ENCODE peak calls at places on chromosomes 1 and 21, in four cellular contexts. G is neural progenitor cell, R is mesenchymal stem cell, K is GM23248. P is an unnamed sample.

GRCh38 chr1:165481820-165482532 is 37.0 kb upstream of the RXRG start:
- DNase-seq in K (peak; percentile 94), G (no peak), R (peak; percentile 89), P (peak; percentile 77)

GRCh38 chr1:198156745-198157240 is at the start of gene NEK7:
- DNase-seq in R (peak; percentile 90), K (peak; percentile 95), G (peak; percentile 89), P (peak; percentile 95)

GRCh38 chr1:22064751-22065402 is 12.4 kb downstream of the CDC42 start:
- DNase-seq in K (no peak), G (peak; percentile 21), R (no peak), P (peak; percentile 62)

GRCh38 chr1:39927538-39927937 is 25.8 kb upstream of the MYCL start:
- DNase-seq in G (no peak), R (no peak), K (peak; percentile 16), P (peak; percentile 10)

GRCh38 chr1:241579434-241579833 is 47.3 kb downstream of the KMO start:
- DNase-seq in G (no peak), K (no peak), R (no peak), P (no peak)

GRCh38 chr21:35316933-35317332 is 267.8 kb upstream of the RUNX1 start:
- DNase-seq in G (no peak), K (peak; percentile 35), R (peak; percentile 74), P (peak; percentile 22)

GRCh38 chr21:15423676-15424445 is 305.9 kb upstream of the USP25 start:
- DNase-seq in G (peak; percentile 74), K (no peak), R (no peak), P (no peak)

GRCh38 chr1:117599822-117600221 is 6.0 kb upstream of the TENT5C start:
- DNase-seq in G (no peak), K (no peak), R (no peak), P (no peak)

GRCh38 chr1:183137782-183138181 is 48.3 kb upstream of the LAMC2 start:
- DNase-seq in G (no peak), K (peak; percentile 78), R (no peak), P (peak; percentile 53)

GRCh38 chr1:90476994-90477393 is 240.1 kb downstream of the BARHL2 start:
- DNase-seq in G (peak; percentile 21), R (no peak), K (no peak), P (no peak)

GRCh38 chr21:36156815-36157670 is at the start of gene DOP1B:
- DNase-seq in R (no peak), K (peak; percentile 30), G (no peak), P (peak; percentile 37)

GRCh38 chr21:44086636-44087425 is 20.4 kb upstream of the PWP2 start:
- DNase-seq in R (no peak), G (no peak), K (no peak), P (no peak)

GRCh38 chr1:248752119-248752931 is 3.2 kb downstream of the LYPD8 start:
- DNase-seq in K (peak; percentile 10), R (no peak), G (peak; percentile 2), P (no peak)

GRCh38 chr1:58893257-58893869 is 109.5 kb upstream of the JUN start:
- DNase-seq in G (no peak), R (no peak), K (no peak), P (no peak)

GRCh38 chr1:43833013-43833412 is 100.6 kb upstream of the ARTN start:
- DNase-seq in R (no peak), G (no peak), K (no peak), P (no peak)

GRCh38 chr1:168689726-168690602 is 39.0 kb downstream of the DPT start:
- DNase-seq in G (no peak), K (peak; percentile 88), R (peak; percentile 47), P (no peak)

GRCh38 chr21:14977814-14978213 is 87.0 kb downstream of the NRIP1 start:
- DNase-seq in R (no peak), G (no peak), K (no peak), P (no peak)

GRCh38 chr1:229302740-229303139 is 31.8 kb downstream of the RAB4A start:
- DNase-seq in G (no peak), K (no peak), R (no peak), P (no peak)

GRCh38 chr1:169494343-169494742 is 8.6 kb upstream of the SLC19A2 start:
- DNase-seq in R (no peak), K (no peak), G (no peak), P (no peak)

GRCh38 chr1:30749691-30750583 is 7.6 kb downstream of the LAPTM5 start:
- DNase-seq in K (no peak), G (no peak), R (no peak), P (no peak)

GRCh38 chr1:22700121-22700520 is 10.5 kb upstream of the EPHB2 start:
- DNase-seq in K (no peak), G (no peak), R (no peak), P (no peak)

GRCh38 chr1:92480813-92481597 is 5.7 kb downstream of the GFI1 start:
- DNase-seq in R (peak; percentile 17), K (peak; percentile 6), G (peak; percentile 64), P (no peak)

GRCh38 chr1:22861764-22862440 is 110.8 kb downstream of the LACTBL1 start:
- DNase-seq in K (peak; percentile 86), G (peak; percentile 61), R (peak; percentile 89), P (peak; percentile 66)

GRCh38 chr21:41612674-41613250 is 104.8 kb upstream of the TMPRSS2 start:
- DNase-seq in R (peak; percentile 22), K (peak; percentile 98), G (peak; percentile 84), P (peak; percentile 97)

GRCh38 chr1:171081220-171081993 is 9.3 kb upstream of the FMO3 start:
- DNase-seq in R (peak; percentile 32), G (peak; percentile 23), K (peak; percentile 47), P (peak; percentile 84)

GRCh38 chr1:149846042-149846441 is 53.3 kb upstream of the BOLA1 start:
- DNase-seq in K (no peak), R (peak; percentile 2), G (peak; percentile 0), P (no peak)

DNA sequence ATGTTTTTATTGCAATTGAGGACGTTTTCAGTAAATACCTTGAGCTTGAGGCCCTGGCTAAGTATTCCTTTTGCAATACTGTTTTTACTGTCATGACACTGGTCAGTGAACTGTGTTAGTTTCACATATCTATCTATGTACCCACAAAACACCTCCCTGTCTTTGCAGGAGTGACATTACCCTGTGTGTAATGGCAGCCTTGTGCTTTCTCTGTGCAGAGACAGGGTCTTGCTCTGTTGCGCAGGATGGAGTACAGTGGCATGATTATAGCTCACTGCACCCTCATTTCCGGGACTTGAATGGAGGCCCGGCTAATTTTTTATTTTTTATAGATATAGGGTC is 8.9 kb downstream of the YBX1 start:
- DNase-seq in G (no peak), R (no peak), K (no peak), P (no peak)
- H3K4me1 ChIP-seq in G (peaks cover 26% of the 10 kb centered on the region), R (peaks cover 7% of the 10 kb centered on the region), K (peaks cover 41% of the 10 kb centered on the region), P (peaks cover 40% of the 10 kb centered on the region)

GRCh38 chr1:226495716-226496115 is 52.8 kb upstream of the STUM start:
- DNase-seq in R (no peak), K (no peak), G (no peak), P (no peak)
- H3K4me3 ChIP-seq in R (no peak overlapping the region), K (no peak overlapping the region), G (no peak overlapping the region), P (no peak overlapping the region)

DNA sequence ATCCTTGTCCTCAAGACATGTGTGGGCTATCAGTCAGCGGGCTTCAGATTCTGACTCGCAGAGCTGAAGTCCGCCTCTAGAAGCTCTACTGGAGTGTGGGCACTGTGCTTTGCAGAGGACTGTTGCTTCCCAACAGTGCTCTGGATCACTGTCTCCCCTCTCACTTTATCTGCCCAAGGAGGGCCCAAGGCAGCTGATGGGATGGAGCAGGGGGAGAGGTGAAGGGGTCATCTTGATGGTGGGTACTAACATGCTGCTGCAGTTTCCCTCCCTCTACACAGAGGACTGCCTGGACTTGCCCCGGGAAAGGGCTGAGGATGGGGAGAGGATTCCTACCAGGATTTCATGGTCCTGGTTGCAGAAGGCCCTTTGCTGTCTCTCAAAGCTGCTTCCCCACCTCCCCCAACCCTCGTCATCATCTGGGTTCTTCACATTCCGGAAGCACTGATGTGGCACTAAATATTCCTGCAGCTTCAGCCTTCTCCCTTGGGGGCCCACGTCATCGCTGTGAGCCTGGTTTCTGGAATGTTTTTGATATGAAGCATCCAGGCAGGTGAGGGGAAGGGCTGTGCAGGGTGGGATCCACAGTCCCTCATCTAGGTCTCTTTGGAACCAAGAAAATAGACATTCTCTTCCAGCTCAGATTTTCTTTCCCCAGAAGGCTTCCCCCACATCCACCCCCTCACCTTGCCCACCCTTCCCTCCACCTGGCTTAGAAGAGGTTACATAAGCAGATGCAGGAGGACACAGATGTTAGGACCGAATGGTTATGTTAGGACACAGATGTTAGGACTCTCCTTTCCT is 23.2 kb downstream of the NUAK2 start:
- DNase-seq in R (peak; percentile 96), K (peak; percentile 98), G (peak; percentile 83), P (peak; percentile 91)
- H3K9ac ChIP-seq in R (peak overlapping the region; percentile 64), K (peak overlapping the region; percentile 72), G (no peak overlapping the region), P (peak overlapping the region; percentile 60)

GRCh38 chr1:41361028-41361494 is at the start of gene FOXO6:
- DNase-seq in R (peak; percentile 98), G (peak; percentile 100), K (peak; percentile 100), P (peak; percentile 100)
- H3K4me1 ChIP-seq in R (peaks cover 42% of the 10 kb centered on the region), G (peaks cover 43% of the 10 kb centered on the region), K (no peaks in the 10 kb centered on the region), P (peaks cover 13% of the 10 kb centered on the region)

GRCh38 chr1:14733779-14734140 is 135.3 kb downstream of the KAZN start:
- DNase-seq in G (no peak), R (no peak), K (no peak), P (no peak)
- H3K4me3 ChIP-seq in G (no peak overlapping the region), R (no peak overlapping the region), K (no peak overlapping the region), P (peak overlapping the region; percentile 51)

DNA sequence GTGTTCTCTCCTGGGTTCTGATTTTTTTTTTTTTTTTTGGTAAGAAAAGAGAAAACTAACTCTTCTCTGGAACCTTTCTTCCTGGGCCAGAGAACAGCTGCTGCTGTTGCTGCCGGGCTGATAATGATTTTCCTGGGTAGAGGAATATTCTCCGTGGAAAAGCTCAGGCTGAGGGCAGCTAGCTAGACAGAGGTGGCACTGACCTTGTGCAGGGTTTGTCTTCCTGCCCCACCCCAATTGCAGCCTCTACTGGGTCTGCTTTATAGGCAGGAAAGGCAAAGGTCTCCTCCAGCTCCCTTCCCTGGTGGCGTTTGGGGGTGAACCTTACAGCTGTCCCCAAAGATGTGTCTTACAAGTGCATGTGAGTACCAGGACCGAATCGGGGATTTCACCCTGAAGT is 79.3 kb downstream of the SPSB1 start:
- DNase-seq in R (no peak), G (no peak), K (no peak), P (no peak)
- H3K9ac ChIP-seq in R (peak overlapping the region; percentile 41), G (no peak overlapping the region), K (no peak overlapping the region), P (no peak overlapping the region)

GRCh38 chr1:12539320-12539704 is 78.7 kb downstream of the DHRS3 start:
- DNase-seq in G (no peak), R (no peak), K (no peak), P (no peak)
- H3K4me1 ChIP-seq in G (peaks cover 37% of the 10 kb centered on the region), R (peaks cover 20% of the 10 kb centered on the region), K (peaks cover 5% of the 10 kb centered on the region), P (peaks cover 26% of the 10 kb centered on the region)

GRCh38 chr1:151069103-151069486 is 1.5 kb upstream of the GABPB2 start:
- DNase-seq in K (no peak), R (no peak), G (no peak), P (no peak)
- H3K4me3 ChIP-seq in K (no peak overlapping the region), R (no peak overlapping the region), G (no peak overlapping the region), P (no peak overlapping the region)

P was measured in adipocyte.